ENCODE peak calls at places on chromosome 15, in four cellular contexts. One of them, this sample, is unnamed.

GRCh38 chr15:51180009-51180408 is 85.3 kb upstream of the TNFAIP8L3 start:
- DNase-seq in GM12892: no peak
- DNase-seq in H1: no peak
- DNase-seq in K562: no peak
- DNase-seq in this sample: no peak

GRCh38 chr15:81270781-81271491 is 53.0 kb downstream of the STARD5 start:
- DNase-seq in GM12892: no peak
- DNase-seq in H1: no peak
- DNase-seq in K562: no peak
- DNase-seq in this sample: no peak

GRCh38 chr15:65344909-65345275 is 32.9 kb downstream of the IGDCC3 start:
- DNase-seq in GM12892: no peak
- DNase-seq in H1: no peak
- DNase-seq in K562: no peak
- DNase-seq in this sample: no peak

GRCh38 chr15:72994778-72995177 is 57.5 kb upstream of the NEO1 start:
- DNase-seq in GM12892: no peak
- DNase-seq in H1: no peak
- DNase-seq in K562: no peak
- DNase-seq in this sample: no peak

GRCh38 chr15:74454764-74455500 is 6.0 kb downstream of the UBL7 start:
- DNase-seq in GM12892: no peak
- DNase-seq in H1: no peak
- DNase-seq in K562: no peak
- DNase-seq in this sample: no peak

GRCh38 chr15:69016021-69016595 is 1.6 kb downstream of the NOX5 start:
- DNase-seq in GM12892: no peak
- DNase-seq in H1: no peak
- DNase-seq in K562: no peak
- DNase-seq in this sample: no peak

GRCh38 chr15:33926260-33926659 is 42.0 kb upstream of the CHRM5 start:
- DNase-seq in GM12892: no peak
- DNase-seq in H1: no peak
- DNase-seq in K562: no peak
- DNase-seq in this sample: no peak

GRCh38 chr15:64855206-64856000 is 13.7 kb downstream of the PLEKHO2 start:
- DNase-seq in GM12892: no peak
- DNase-seq in H1: no peak
- DNase-seq in K562: no peak
- DNase-seq in this sample: no peak

GRCh38 chr15:39591141-39591895 is 10.4 kb downstream of the THBS1 start:
- DNase-seq in GM12892: no peak
- DNase-seq in H1: no peak
- DNase-seq in K562: no peak
- DNase-seq in this sample: no peak

GRCh38 chr15:90697180-90697579 is 20.0 kb upstream of the BLM start:
- DNase-seq in GM12892: no peak
- DNase-seq in H1: no peak
- DNase-seq in K562: no peak
- DNase-seq in this sample: no peak

GRCh38 chr15:66472176-66472999 is 25.2 kb downstream of the SNAPC5 start:
- DNase-seq in GM12892: peak; percentile 37
- DNase-seq in H1: no peak
- DNase-seq in K562: no peak
- DNase-seq in this sample: peak; percentile 55

GRCh38 chr15:66024116-66024515 is 154.8 kb downstream of the RAB11A start:
- DNase-seq in GM12892: no peak
- DNase-seq in H1: no peak
- DNase-seq in K562: no peak
- DNase-seq in this sample: no peak

GRCh38 chr15:33310481-33311311 is at the start of gene RYR3:
- DNase-seq in GM12892: no peak
- DNase-seq in H1: no peak
- DNase-seq in K562: no peak
- DNase-seq in this sample: no peak

GRCh38 chr15:90609254-90610185 is 79.8 kb downstream of the CRTC3 start:
- DNase-seq in GM12892: no peak
- DNase-seq in H1: no peak
- DNase-seq in K562: no peak
- DNase-seq in this sample: no peak

GRCh38 chr15:48855501-48856440 is 22.2 kb upstream of the EID1 start:
- DNase-seq in GM12892: no peak
- DNase-seq in H1: no peak
- DNase-seq in K562: peak; percentile 15
- DNase-seq in this sample: no peak

GRCh38 chr15:92069308-92070244 is 216.1 kb downstream of the SLCO3A1 start:
- DNase-seq in GM12892: no peak
- DNase-seq in H1: no peak
- DNase-seq in K562: no peak
- DNase-seq in this sample: no peak

GRCh38 chr15:91865903-91866302 is 12.4 kb downstream of the SLCO3A1 start:
- DNase-seq in GM12892: no peak
- DNase-seq in H1: no peak
- DNase-seq in K562: no peak
- DNase-seq in this sample: no peak

GRCh38 chr15:72178976-72179585 is 18.5 kb downstream of the GRAMD2A start:
- DNase-seq in GM12892: no peak
- DNase-seq in H1: no peak
- DNase-seq in K562: no peak
- DNase-seq in this sample: no peak

GRCh38 chr15:82080774-82081173 is 35.0 kb upstream of the MEX3B start:
- DNase-seq in GM12892: no peak
- DNase-seq in H1: no peak
- DNase-seq in K562: no peak
- DNase-seq in this sample: no peak

GRCh38 chr15:82968066-82968465 is 15.5 kb upstream of the HOMER2 start:
- DNase-seq in GM12892: no peak
- DNase-seq in H1: no peak
- DNase-seq in K562: no peak
- DNase-seq in this sample: no peak

GRCh38 chr15:101049856-101050646 is 130.9 kb downstream of the LRRK1 start:
- DNase-seq in GM12892: no peak
- DNase-seq in H1: no peak
- DNase-seq in K562: no peak
- DNase-seq in this sample: no peak

GRCh38 chr15:82919231-82919886 is 33.2 kb downstream of the HOMER2 start:
- DNase-seq in GM12892: no peak
- DNase-seq in H1: no peak
- DNase-seq in K562: no peak
- DNase-seq in this sample: no peak

GRCh38 chr15:61835476-61836106 is 224.7 kb downstream of the VPS13C start:
- DNase-seq in GM12892: peak; percentile 41
- DNase-seq in H1: peak; percentile 56
- DNase-seq in K562: peak; percentile 71
- DNase-seq in this sample: peak; percentile 39

GRCh38 chr15:48471073-48471472 is 139.8 kb downstream of the DUT start:
- DNase-seq in GM12892: no peak
- DNase-seq in H1: no peak
- DNase-seq in K562: no peak
- DNase-seq in this sample: no peak

GRCh38 chr15:81002254-81003022 is 1.7 kb downstream of the TLNRD1 start:
- DNase-seq in GM12892: no peak
- DNase-seq in H1: no peak
- DNase-seq in K562: no peak
- DNase-seq in this sample: no peak

GRCh38 chr15:56969265-56969895 is 50.9 kb downstream of the TCF12 start:
- DNase-seq in GM12892: no peak
- DNase-seq in H1: no peak
- DNase-seq in K562: no peak
- DNase-seq in this sample: no peak

GRCh38 chr15:60875681-60876080 is 353.4 kb downstream of the RORA start:
- DNase-seq in GM12892: no peak
- DNase-seq in H1: no peak
- DNase-seq in K562: no peak
- DNase-seq in this sample: no peak

GRCh38 chr15:48862705-48863104 is 15.2 kb upstream of the EID1 start:
- DNase-seq in GM12892: no peak
- DNase-seq in H1: no peak
- DNase-seq in K562: peak; percentile 11
- DNase-seq in this sample: no peak

GRCh38 chr15:73991260-73991659 is 835 bp downstream of the STOML1 start:
- DNase-seq in GM12892: no peak
- DNase-seq in H1: no peak
- DNase-seq in K562: no peak
- DNase-seq in this sample: no peak

GRCh38 chr15:86493884-86494283 is 414.2 kb downstream of the AGBL1 start:
- DNase-seq in GM12892: no peak
- DNase-seq in H1: no peak
- DNase-seq in K562: no peak
- DNase-seq in this sample: no peak

GRCh38 chr15:99476413-99477222 is 89.2 kb upstream of the MEF2A start:
- DNase-seq in GM12892: no peak
- DNase-seq in H1: no peak
- DNase-seq in K562: no peak
- DNase-seq in this sample: peak; percentile 45

GRCh38 chr15:90201944-90202375 is 830 bp downstream of the SEMA4B start:
- DNase-seq in GM12892: no peak
- DNase-seq in H1: no peak
- DNase-seq in K562: peak; percentile 45
- DNase-seq in this sample: no peak

GRCh38 chr15:98738689-98739411 is 90.5 kb downstream of the IGF1R start:
- DNase-seq in GM12892: no peak
- DNase-seq in H1: no peak
- DNase-seq in K562: no peak
- DNase-seq in this sample: no peak

GRCh38 chr15:72195101-72195511 is 2.5 kb downstream of the GRAMD2A start:
- DNase-seq in GM12892: no peak
- DNase-seq in H1: no peak
- DNase-seq in K562: no peak
- DNase-seq in this sample: no peak

GRCh38 chr15:43127752-43128151 is 5.6 kb upstream of the TMEM62 start:
- DNase-seq in GM12892: no peak
- DNase-seq in H1: no peak
- DNase-seq in K562: no peak
- DNase-seq in this sample: no peak

GRCh38 chr15:43134157-43134637 is 811 bp downstream of the TMEM62 start:
- DNase-seq in GM12892: no peak
- DNase-seq in H1: no peak
- DNase-seq in K562: no peak
- DNase-seq in this sample: no peak

GRCh38 chr15:43132830-43133428 is 457 bp upstream of the TMEM62 start:
- DNase-seq in GM12892: no peak
- DNase-seq in H1: no peak
- DNase-seq in K562: no peak
- DNase-seq in this sample: no peak

GRCh38 chr15:43135351-43135750 is 2.0 kb downstream of the TMEM62 start:
- DNase-seq in GM12892: no peak
- DNase-seq in H1: no peak
- DNase-seq in K562: no peak
- DNase-seq in this sample: no peak

DNA sequence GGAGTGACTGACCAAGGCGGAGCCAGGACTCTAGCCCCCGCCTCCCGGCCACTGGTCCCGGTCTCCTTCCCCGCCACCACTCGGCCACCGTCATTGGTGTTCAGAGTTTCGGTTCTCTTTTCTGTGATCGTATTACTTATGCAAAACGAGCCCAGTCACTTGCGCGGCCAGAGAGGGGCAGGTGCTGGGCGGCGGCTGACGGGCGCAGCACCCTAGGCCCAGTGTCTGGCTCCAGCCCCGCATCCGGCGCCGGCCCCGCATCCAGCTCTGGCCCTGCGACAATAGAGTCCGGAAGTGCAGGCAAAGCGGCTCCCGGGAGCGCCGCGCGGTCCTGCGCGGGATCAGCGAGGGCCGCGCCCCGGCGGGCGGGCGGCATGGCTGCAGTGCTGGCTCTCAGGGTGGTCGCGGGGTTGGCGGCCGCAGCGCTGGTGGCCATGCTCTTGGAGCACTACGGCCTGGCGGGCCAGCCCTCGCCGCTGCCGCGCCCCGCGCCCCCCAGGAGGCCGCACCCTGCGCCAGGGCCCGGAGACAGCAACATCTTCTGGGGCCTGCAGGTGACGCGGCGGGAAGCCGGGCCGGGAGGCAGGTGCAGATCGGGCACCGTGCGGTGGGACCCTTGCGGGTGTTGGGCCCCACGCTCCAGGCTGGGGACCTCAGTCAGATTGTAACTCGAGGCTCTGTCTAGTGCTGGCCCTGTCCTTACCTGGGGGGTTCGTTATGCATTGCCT is at the start of gene TMEM62:
- DNase-seq in GM12892: peak; percentile 91
- DNase-seq in H1: no peak
- DNase-seq in K562: peak; percentile 87
- DNase-seq in this sample: peak; percentile 90
- TF ChIP-seq POLR2A in GM12892: peak; percentile 98
- TF ChIP-seq POLR2A in H1: no peak
- TF ChIP-seq POLR2A in K562: peak; percentile 89
- TF ChIP-seq POLR2A in this sample: peak; percentile 95

DNA sequence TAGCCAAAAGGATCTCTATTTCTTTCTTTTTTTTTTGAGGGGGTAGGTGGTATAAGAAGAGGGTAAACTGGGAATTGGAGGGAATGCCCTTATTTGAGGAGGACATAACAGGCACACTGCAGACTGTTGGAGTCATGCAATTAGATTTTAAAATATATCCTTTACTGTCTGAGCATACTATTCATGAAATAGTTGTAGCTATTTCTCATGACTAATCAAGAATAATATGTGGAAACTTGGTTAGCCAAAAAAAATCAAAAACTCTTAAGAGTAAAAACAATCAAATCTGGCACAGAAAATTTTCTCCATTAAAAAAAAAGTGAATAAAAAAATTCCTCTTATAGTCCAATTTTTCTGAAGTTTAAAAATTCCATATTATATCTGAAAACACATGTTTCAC is 174.9 kb downstream of the SCAPER start:
- DNase-seq in GM12892: no peak
- DNase-seq in H1: no peak
- DNase-seq in K562: no peak
- DNase-seq in this sample: no peak
- TF ChIP-seq TAF1 in GM12892: no peak
- TF ChIP-seq TAF1 in H1: no peak
- TF ChIP-seq TAF1 in K562: no peak
- TF ChIP-seq TAF1 in this sample: no peak

GRCh38 chr15:43776718-43777292 is at the start of gene ELL3:
- DNase-seq in GM12892: peak; percentile 44
- DNase-seq in H1: peak; percentile 33
- DNase-seq in K562: peak; percentile 60
- DNase-seq in this sample: peak; percentile 43
- TF ChIP-seq POLR2A in GM12892: no peak
- TF ChIP-seq POLR2A in H1: no peak
- TF ChIP-seq POLR2A in K562: peak; percentile 50
- TF ChIP-seq POLR2A in this sample: no peak

GRCh38 chr15:78685157-78685830 is 44.3 kb upstream of the CHRNB4 start:
- DNase-seq in GM12892: no peak
- DNase-seq in H1: no peak
- DNase-seq in K562: no peak
- DNase-seq in this sample: no peak
- TF ChIP-seq TAF1 in GM12892: no peak
- TF ChIP-seq TAF1 in H1: no peak
- TF ChIP-seq TAF1 in K562: no peak
- TF ChIP-seq TAF1 in this sample: no peak